ENCODE peak calls at places on chromosomes 12 and 14, in ten cellular contexts. M is left lung, P is WTC11, G is GM04503, A is HL-60, U is NCI-H1092, I is natural killer cell, Z is upper lobe of right lung, N is Caki2, E is activated B cell treated with CpG ODN at 0.5 μM for 24 hours. J is an unnamed sample.

GRCh38 chr14:64968167-64968566 is 4.0 kb downstream of the RAB15 start:
- DNase-seq in M (no peak), P (no peak), G (no peak), A (no peak), U (no peak), I (no peak), Z (peak; percentile 36), N (no peak), E (no peak), J (no peak)

GRCh38 chr12:65891987-65892481 is 67.8 kb downstream of the HMGA2 start:
- DNase-seq in M (no peak), P (no peak), G (peak; percentile 100), A (no peak), U (no peak), I (no peak), Z (peak; percentile 66), N (peak; percentile 99), E (no peak), J (no peak)

GRCh38 chr12:131001493-131001892 is 47.8 kb downstream of the ADGRD1 start:
- DNase-seq in M (no peak), P (no peak), G (no peak), A (no peak), U (no peak), I (no peak), Z (no peak), N (no peak), E (no peak), J (no peak)

GRCh38 chr14:21825147-21825743 is 151.6 kb upstream of the OR4E1 start:
- DNase-seq in M (no peak), P (peak; percentile 63), G (no peak), A (peak; percentile 51), U (no peak), I (no peak), Z (no peak), N (peak; percentile 3), E (no peak), J (peak; percentile 5)

GRCh38 chr14:38127356-38127755 is 80.3 kb upstream of the SSTR1 start:
- DNase-seq in M (no peak), P (no peak), G (no peak), A (no peak), U (no peak), I (no peak), Z (no peak), N (no peak), E (no peak), J (no peak)

GRCh38 chr14:54189358-54190354 is 207.2 kb upstream of the CDKN3 start:
- DNase-seq in M (no peak), P (no peak), G (peak; percentile 55), A (no peak), U (no peak), I (no peak), Z (no peak), N (peak; percentile 31), E (no peak), J (no peak)

GRCh38 chr12:124044809-124045321 is 71.8 kb downstream of the ZNF664 start:
- DNase-seq in M (no peak), P (no peak), G (no peak), A (peak; percentile 46), U (no peak), I (no peak), Z (no peak), N (no peak), E (no peak), J (no peak)

GRCh38 chr12:132583311-132583710 is 27.1 kb downstream of the LRCOL1 start:
- DNase-seq in M (no peak), P (no peak), G (no peak), A (no peak), U (no peak), I (no peak), Z (no peak), N (no peak), E (no peak), J (no peak)

GRCh38 chr12:128711486-128711885 is 112.3 kb downstream of the SLC15A4 start:
- DNase-seq in M (no peak), P (no peak), G (no peak), A (no peak), U (no peak), I (no peak), Z (no peak), N (no peak), E (no peak), J (no peak)

GRCh38 chr14:97707603-97708002 is 910.4 kb downstream of the VRK1 start:
- DNase-seq in M (no peak), P (no peak), G (no peak), A (no peak), U (no peak), I (no peak), Z (no peak), N (no peak), E (no peak), J (no peak)

GRCh38 chr12:39392154-39392925 is 50.6 kb downstream of the KIF21A start:
- DNase-seq in M (no peak), P (no peak), G (no peak), A (no peak), U (no peak), I (no peak), Z (no peak), N (no peak), E (no peak), J (no peak)

GRCh38 chr14:50383618-50384225 is 13.0 kb downstream of the CDKL1 start:
- DNase-seq in M (no peak), P (no peak), G (no peak), A (no peak), U (no peak), I (no peak), Z (no peak), N (no peak), E (no peak), J (no peak)

GRCh38 chr12:106304797-106305196 is 2.3 kb downstream of the TCP11L2 start:
- DNase-seq in M (no peak), P (no peak), G (no peak), A (no peak), U (no peak), I (no peak), Z (no peak), N (no peak), E (no peak), J (no peak)

GRCh38 chr12:48118491-48118890 is 673 bp upstream of the PFKM start:
- DNase-seq in M (no peak), P (peak; percentile 14), G (no peak), A (no peak), U (no peak), I (no peak), Z (no peak), N (no peak), E (no peak), J (no peak)

J was measured in GM19239.